ENCODE peak calls at places on chromosomes 7 and 10, in eight cellular contexts. One of them, this sample, is unnamed.
A peak's percentile ranks its signal among the peaks of the same experiment; 100 is the strongest.

GRCh38 chr10:21329995-21330627 is 195.4 kb downstream of the SKIDA1 start:
- DNase-seq in hepatocyte: peak; percentile 63
- DNase-seq in left ventricle myocardium inferior: no peak
- DNase-seq in breast epithelium: no peak
- DNase-seq in ascending aorta: no peak
- DNase-seq in transverse colon: no peak
- DNase-seq in colonic mucosa: peak; percentile 18
- DNase-seq in lower lobe of right lung: no peak
- DNase-seq in this sample: no peak

GRCh38 chr7:120089968-120090367 is 183.0 kb upstream of the KCND2 start:
- DNase-seq in colonic mucosa: no peak
- DNase-seq in left ventricle myocardium inferior: no peak
- DNase-seq in transverse colon: no peak
- DNase-seq in lower lobe of right lung: no peak
- DNase-seq in ascending aorta: no peak
- DNase-seq in breast epithelium: no peak
- DNase-seq in hepatocyte: no peak
- DNase-seq in this sample: no peak

GRCh38 chr7:83677180-83677866 is 28.4 kb upstream of the SEMA3E start:
- DNase-seq in colonic mucosa: peak; percentile 26
- DNase-seq in hepatocyte: peak; percentile 74
- DNase-seq in lower lobe of right lung: no peak
- DNase-seq in transverse colon: no peak
- DNase-seq in ascending aorta: no peak
- DNase-seq in left ventricle myocardium inferior: no peak
- DNase-seq in breast epithelium: no peak
- DNase-seq in this sample: no peak

GRCh38 chr10:72800000-72800740 is 93.4 kb upstream of the OIT3 start:
- DNase-seq in ascending aorta: no peak
- DNase-seq in breast epithelium: no peak
- DNase-seq in colonic mucosa: no peak
- DNase-seq in lower lobe of right lung: no peak
- DNase-seq in transverse colon: no peak
- DNase-seq in left ventricle myocardium inferior: no peak
- DNase-seq in hepatocyte: no peak
- DNase-seq in this sample: no peak

GRCh38 chr10:132646443-132647097 is 109.0 kb downstream of the INPP5A start:
- DNase-seq in colonic mucosa: no peak
- DNase-seq in hepatocyte: no peak
- DNase-seq in lower lobe of right lung: peak; percentile 44
- DNase-seq in transverse colon: no peak
- DNase-seq in ascending aorta: no peak
- DNase-seq in breast epithelium: no peak
- DNase-seq in left ventricle myocardium inferior: peak; percentile 13
- DNase-seq in this sample: no peak

GRCh38 chr7:75842836-75843446 is 29.3 kb upstream of the CCL24 start:
- DNase-seq in hepatocyte: peak; percentile 39
- DNase-seq in ascending aorta: no peak
- DNase-seq in breast epithelium: no peak
- DNase-seq in left ventricle myocardium inferior: no peak
- DNase-seq in colonic mucosa: no peak
- DNase-seq in lower lobe of right lung: no peak
- DNase-seq in transverse colon: no peak
- DNase-seq in this sample: peak; percentile 46

GRCh38 chr10:125012851-125013528 is 71.1 kb downstream of the ZRANB1 start:
- DNase-seq in breast epithelium: no peak
- DNase-seq in transverse colon: peak; percentile 69
- DNase-seq in ascending aorta: no peak
- DNase-seq in lower lobe of right lung: peak; percentile 19
- DNase-seq in colonic mucosa: no peak
- DNase-seq in hepatocyte: no peak
- DNase-seq in left ventricle myocardium inferior: no peak
- DNase-seq in this sample: no peak

GRCh38 chr10:122163182-122164027 is 107.7 kb upstream of the BTBD16 start:
- DNase-seq in lower lobe of right lung: no peak
- DNase-seq in left ventricle myocardium inferior: no peak
- DNase-seq in colonic mucosa: no peak
- DNase-seq in transverse colon: no peak
- DNase-seq in ascending aorta: no peak
- DNase-seq in breast epithelium: no peak
- DNase-seq in hepatocyte: peak; percentile 75
- DNase-seq in this sample: peak; percentile 31

GRCh38 chr7:90383879-90384278 is 19.4 kb upstream of the CLDN12 start:
- DNase-seq in left ventricle myocardium inferior: no peak
- DNase-seq in transverse colon: no peak
- DNase-seq in breast epithelium: no peak
- DNase-seq in hepatocyte: no peak
- DNase-seq in lower lobe of right lung: no peak
- DNase-seq in ascending aorta: no peak
- DNase-seq in colonic mucosa: no peak
- DNase-seq in this sample: no peak

GRCh38 chr7:105327201-105327600 is 61.5 kb downstream of the SRPK2 start:
- DNase-seq in transverse colon: no peak
- DNase-seq in lower lobe of right lung: no peak
- DNase-seq in left ventricle myocardium inferior: no peak
- DNase-seq in ascending aorta: no peak
- DNase-seq in breast epithelium: no peak
- DNase-seq in hepatocyte: no peak
- DNase-seq in colonic mucosa: no peak
- DNase-seq in this sample: no peak

GRCh38 chr10:36493511-36493880 is 631.9 kb upstream of the ANKRD30A start:
- DNase-seq in breast epithelium: no peak
- DNase-seq in lower lobe of right lung: no peak
- DNase-seq in colonic mucosa: no peak
- DNase-seq in left ventricle myocardium inferior: no peak
- DNase-seq in hepatocyte: no peak
- DNase-seq in transverse colon: no peak
- DNase-seq in ascending aorta: no peak
- DNase-seq in this sample: no peak

GRCh38 chr10:5913736-5914135 is 23.7 kb downstream of the FBH1 start:
- DNase-seq in lower lobe of right lung: no peak
- DNase-seq in hepatocyte: no peak
- DNase-seq in transverse colon: no peak
- DNase-seq in left ventricle myocardium inferior: no peak
- DNase-seq in breast epithelium: no peak
- DNase-seq in ascending aorta: no peak
- DNase-seq in colonic mucosa: no peak
- DNase-seq in this sample: no peak

GRCh38 chr7:25594728-25595127 is 366.4 kb upstream of the NPVF start:
- DNase-seq in breast epithelium: no peak
- DNase-seq in colonic mucosa: no peak
- DNase-seq in ascending aorta: no peak
- DNase-seq in lower lobe of right lung: no peak
- DNase-seq in transverse colon: no peak
- DNase-seq in left ventricle myocardium inferior: no peak
- DNase-seq in hepatocyte: no peak
- DNase-seq in this sample: no peak

GRCh38 chr7:135933509-135934188 is 43.5 kb downstream of the MTPN start:
- DNase-seq in left ventricle myocardium inferior: no peak
- DNase-seq in colonic mucosa: no peak
- DNase-seq in lower lobe of right lung: no peak
- DNase-seq in hepatocyte: no peak
- DNase-seq in ascending aorta: no peak
- DNase-seq in breast epithelium: no peak
- DNase-seq in transverse colon: no peak
- DNase-seq in this sample: no peak

GRCh38 chr10:126090911-126091728 is 194.8 kb downstream of the FANK1 start:
- DNase-seq in colonic mucosa: no peak
- DNase-seq in left ventricle myocardium inferior: no peak
- DNase-seq in ascending aorta: no peak
- DNase-seq in hepatocyte: no peak
- DNase-seq in transverse colon: no peak
- DNase-seq in breast epithelium: no peak
- DNase-seq in lower lobe of right lung: no peak
- DNase-seq in this sample: no peak

GRCh38 chr10:89346264-89346971 is 18.6 kb downstream of the IFIT3 start:
- DNase-seq in colonic mucosa: no peak
- DNase-seq in left ventricle myocardium inferior: no peak
- DNase-seq in transverse colon: no peak
- DNase-seq in ascending aorta: no peak
- DNase-seq in lower lobe of right lung: no peak
- DNase-seq in breast epithelium: no peak
- DNase-seq in hepatocyte: no peak
- DNase-seq in this sample: no peak

GRCh38 chr10:68271104-68271882 is 39.4 kb upstream of the ATOH7 start:
- DNase-seq in breast epithelium: no peak
- DNase-seq in lower lobe of right lung: no peak
- DNase-seq in left ventricle myocardium inferior: no peak
- DNase-seq in transverse colon: no peak
- DNase-seq in colonic mucosa: no peak
- DNase-seq in ascending aorta: no peak
- DNase-seq in hepatocyte: peak; percentile 39
- DNase-seq in this sample: peak; percentile 45

GRCh38 chr10:91043173-91043910 is 122.5 kb upstream of the ANKRD1 start:
- DNase-seq in breast epithelium: no peak
- DNase-seq in lower lobe of right lung: no peak
- DNase-seq in colonic mucosa: no peak
- DNase-seq in hepatocyte: peak; percentile 38
- DNase-seq in left ventricle myocardium inferior: no peak
- DNase-seq in ascending aorta: no peak
- DNase-seq in transverse colon: no peak
- DNase-seq in this sample: peak; percentile 15

GRCh38 chr7:123220396-123220795 is 20.6 kb upstream of the SLC13A1 start:
- DNase-seq in lower lobe of right lung: no peak
- DNase-seq in ascending aorta: no peak
- DNase-seq in hepatocyte: no peak
- DNase-seq in left ventricle myocardium inferior: no peak
- DNase-seq in colonic mucosa: no peak
- DNase-seq in breast epithelium: no peak
- DNase-seq in transverse colon: no peak
- DNase-seq in this sample: peak; percentile 21

GRCh38 chr7:17307033-17307432 is 8.6 kb downstream of the AHR start:
- DNase-seq in lower lobe of right lung: no peak
- DNase-seq in hepatocyte: no peak
- DNase-seq in left ventricle myocardium inferior: no peak
- DNase-seq in breast epithelium: no peak
- DNase-seq in ascending aorta: no peak
- DNase-seq in colonic mucosa: no peak
- DNase-seq in transverse colon: no peak
- DNase-seq in this sample: no peak

DNA sequence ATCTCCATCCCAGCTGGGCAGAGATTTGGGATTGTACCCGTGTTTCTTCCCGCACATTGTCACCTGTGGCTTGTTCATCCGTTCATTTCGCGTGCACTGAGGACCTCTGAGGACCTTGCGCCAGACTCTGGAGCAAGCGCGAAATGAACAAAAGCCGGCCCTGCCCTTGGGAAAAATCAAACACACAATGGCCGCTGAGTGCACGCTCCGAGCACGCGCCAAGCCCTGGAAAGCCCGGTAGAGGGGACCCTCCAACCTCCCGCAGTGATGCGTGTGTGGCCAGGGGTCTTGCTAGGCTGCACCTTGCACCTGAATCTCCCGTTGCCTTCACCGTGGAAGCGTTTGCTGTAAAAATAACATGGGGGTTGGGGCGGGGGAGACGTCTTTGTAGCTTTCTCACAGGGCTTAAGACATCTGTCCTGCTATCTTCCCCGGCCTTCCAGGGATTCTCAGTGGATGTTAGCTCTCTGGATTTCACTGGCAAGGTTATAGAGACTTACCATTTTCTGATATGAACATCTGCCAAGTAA is 37.4 kb downstream of the ZNF777 start:
- DNase-seq in ascending aorta: no peak
- DNase-seq in colonic mucosa: no peak
- DNase-seq in transverse colon: no peak
- DNase-seq in left ventricle myocardium inferior: no peak
- DNase-seq in hepatocyte: no peak
- DNase-seq in breast epithelium: no peak
- DNase-seq in lower lobe of right lung: no peak
- DNase-seq in this sample: peak; percentile 55
- H3K4me3 ChIP-seq in ascending aorta: peak overlapping the region; percentile 64
- H3K4me3 ChIP-seq in colonic mucosa: no peak overlapping the region
- H3K4me3 ChIP-seq in transverse colon: peak overlapping the region; percentile 52
- H3K4me3 ChIP-seq in left ventricle myocardium inferior: peak overlapping the region; percentile 68
- H3K4me3 ChIP-seq in hepatocyte: no peak overlapping the region
- H3K4me3 ChIP-seq in breast epithelium: no peak overlapping the region
- H3K4me3 ChIP-seq in lower lobe of right lung: peak overlapping the region; percentile 61
- H3K4me3 ChIP-seq in this sample: peak overlapping the region; percentile 47

GRCh38 chr7:140074780-140075179 is 12.0 kb upstream of the PARP12 start:
- DNase-seq in left ventricle myocardium inferior: no peak
- DNase-seq in ascending aorta: no peak
- DNase-seq in colonic mucosa: no peak
- DNase-seq in breast epithelium: no peak
- DNase-seq in hepatocyte: no peak
- DNase-seq in lower lobe of right lung: no peak
- DNase-seq in transverse colon: no peak
- DNase-seq in this sample: no peak
- H3K9me3 ChIP-seq in left ventricle myocardium inferior: peaks cover 13% of the 10 kb centered on the region
- H3K9me3 ChIP-seq in ascending aorta: no peaks in the 10 kb centered on the region
- H3K9me3 ChIP-seq in colonic mucosa: no peaks in the 10 kb centered on the region
- H3K9me3 ChIP-seq in breast epithelium: no peaks in the 10 kb centered on the region
- H3K9me3 ChIP-seq in hepatocyte: no peaks in the 10 kb centered on the region
- H3K9me3 ChIP-seq in lower lobe of right lung: no peaks in the 10 kb centered on the region
- H3K9me3 ChIP-seq in transverse colon: no peaks in the 10 kb centered on the region
- H3K9me3 ChIP-seq in this sample: no peaks in the 10 kb centered on the region

GRCh38 chr7:115087437-115087836 is 165.5 kb downstream of the MDFIC start:
- DNase-seq in left ventricle myocardium inferior: no peak
- DNase-seq in colonic mucosa: no peak
- DNase-seq in ascending aorta: no peak
- DNase-seq in lower lobe of right lung: no peak
- DNase-seq in breast epithelium: no peak
- DNase-seq in transverse colon: no peak
- DNase-seq in hepatocyte: peak; percentile 39
- DNase-seq in this sample: no peak

GRCh38 chr7:115085421-115085820 is 163.5 kb downstream of the MDFIC start:
- DNase-seq in lower lobe of right lung: no peak
- DNase-seq in left ventricle myocardium inferior: no peak
- DNase-seq in transverse colon: no peak
- DNase-seq in colonic mucosa: no peak
- DNase-seq in ascending aorta: no peak
- DNase-seq in breast epithelium: no peak
- DNase-seq in hepatocyte: no peak
- DNase-seq in this sample: no peak

GRCh38 chr7:115088938-115089337 is 167.0 kb downstream of the MDFIC start:
- DNase-seq in left ventricle myocardium inferior: no peak
- DNase-seq in ascending aorta: no peak
- DNase-seq in transverse colon: no peak
- DNase-seq in colonic mucosa: no peak
- DNase-seq in lower lobe of right lung: no peak
- DNase-seq in breast epithelium: no peak
- DNase-seq in hepatocyte: no peak
- DNase-seq in this sample: no peak

GRCh38 chr7:115083935-115084334 is 162.0 kb downstream of the MDFIC start:
- DNase-seq in ascending aorta: no peak
- DNase-seq in breast epithelium: no peak
- DNase-seq in transverse colon: no peak
- DNase-seq in colonic mucosa: no peak
- DNase-seq in lower lobe of right lung: no peak
- DNase-seq in hepatocyte: no peak
- DNase-seq in left ventricle myocardium inferior: no peak
- DNase-seq in this sample: no peak

GRCh38 chr7:115086146-115086841 is 164.4 kb downstream of the MDFIC start:
- DNase-seq in colonic mucosa: no peak
- DNase-seq in transverse colon: no peak
- DNase-seq in lower lobe of right lung: no peak
- DNase-seq in left ventricle myocardium inferior: no peak
- DNase-seq in hepatocyte: no peak
- DNase-seq in ascending aorta: no peak
- DNase-seq in breast epithelium: no peak
- DNase-seq in this sample: no peak
- TF ChIP-seq CTCF in colonic mucosa: no peak
- TF ChIP-seq CTCF in transverse colon: no peak
- TF ChIP-seq CTCF in lower lobe of right lung: no peak
- TF ChIP-seq CTCF in left ventricle myocardium inferior: no peak
- TF ChIP-seq CTCF in hepatocyte: no peak
- TF ChIP-seq CTCF in ascending aorta: no peak
- TF ChIP-seq CTCF in breast epithelium: no peak
- TF ChIP-seq CTCF in this sample: no peak

GRCh38 chr10:71243756-71244637 is 31.6 kb downstream of the UNC5B start:
- DNase-seq in left ventricle myocardium inferior: peak; percentile 15
- DNase-seq in colonic mucosa: peak; percentile 62
- DNase-seq in breast epithelium: no peak
- DNase-seq in lower lobe of right lung: peak; percentile 36
- DNase-seq in ascending aorta: no peak
- DNase-seq in hepatocyte: no peak
- DNase-seq in transverse colon: peak; percentile 72
- DNase-seq in this sample: no peak
- H3K4me3 ChIP-seq in left ventricle myocardium inferior: peak overlapping the region; percentile 55
- H3K4me3 ChIP-seq in colonic mucosa: no peak overlapping the region
- H3K4me3 ChIP-seq in breast epithelium: no peak overlapping the region
- H3K4me3 ChIP-seq in lower lobe of right lung: peak overlapping the region; percentile 40
- H3K4me3 ChIP-seq in ascending aorta: peak overlapping the region; percentile 56
- H3K4me3 ChIP-seq in hepatocyte: no peak overlapping the region
- H3K4me3 ChIP-seq in transverse colon: peak overlapping the region; percentile 25
- H3K4me3 ChIP-seq in this sample: no peak overlapping the region